ENCODE peak calls at places on chromosomes 3 and 15, in seven cellular contexts. D is fibroblast of mammary gland, I is ovary, O is H9, F is uterus, E is fibroblast of lung, J is nephron progenitor cell. P is an unnamed sample.

GRCh38 chr15:91787198-91787597 is 66.3 kb upstream of the SLCO3A1 start:
- DNase-seq in E (no peak), F (no peak), O (no peak), D (no peak), J (no peak), I (no peak), P (no peak)

GRCh38 chr15:77542491-77543001 is 90.2 kb downstream of the LINGO1 start:
- DNase-seq in O (no peak), I (peak; percentile 40), D (peak; percentile 19), F (no peak), E (peak; percentile 43), J (no peak), P (no peak)

GRCh38 chr3:186807231-186807630 is 949 bp upstream of the RFC4 start:
- DNase-seq in F (no peak), O (no peak), E (no peak), I (no peak), J (no peak), D (no peak), P (no peak)

GRCh38 chr3:142028174-142028833 is 121.0 kb downstream of the TFDP2 start:
- DNase-seq in E (peak; percentile 92), I (no peak), J (peak; percentile 36), D (peak; percentile 85), F (peak; percentile 34), O (no peak), P (no peak)

GRCh38 chr3:45112939-45113338 is 33.2 kb downstream of the CDCP1 start:
- DNase-seq in E (peak; percentile 51), J (no peak), D (peak; percentile 86), F (peak; percentile 78), I (no peak), O (no peak), P (no peak)

GRCh38 chr3:144677118-144677517 is 705.5 kb downstream of the DIPK2A start:
- DNase-seq in E (peak; percentile 38), O (no peak), I (no peak), F (no peak), J (no peak), D (peak; percentile 5), P (no peak)

GRCh38 chr3:46416134-46417119 is 9.4 kb downstream of the CCRL2 start:
- DNase-seq in F (no peak), D (no peak), J (no peak), E (no peak), I (no peak), O (no peak), P (no peak)

GRCh38 chr3:62982795-62983455 is 107.7 kb upstream of the CADPS start:
- DNase-seq in F (no peak), E (no peak), I (no peak), J (no peak), D (no peak), O (peak; percentile 54), P (no peak)

GRCh38 chr15:45585069-45585468 is 2.1 kb upstream of the BLOC1S6 start:
- DNase-seq in O (no peak), F (no peak), I (no peak), E (no peak), J (no peak), D (no peak), P (no peak)

GRCh38 chr3:144590854-144591253 is 619.2 kb downstream of the DIPK2A start:
- DNase-seq in F (no peak), J (no peak), D (peak; percentile 78), O (no peak), E (peak; percentile 88), I (no peak), P (no peak)

GRCh38 chr3:123833398-123833785 is 50.7 kb downstream of the MYLK start:
- DNase-seq in J (no peak), I (no peak), E (no peak), F (no peak), D (peak; percentile 28), O (no peak), P (no peak)

GRCh38 chr3:152120606-152121291 is 148.0 kb upstream of the MBNL1 start:
- DNase-seq in I (no peak), O (no peak), J (no peak), E (peak; percentile 79), F (no peak), D (no peak), P (no peak)

GRCh38 chr15:48309740-48310139 is 21.5 kb upstream of the DUT start:
- DNase-seq in E (no peak), I (no peak), F (no peak), O (no peak), J (no peak), D (no peak), P (no peak)

GRCh38 chr3:129421988-129422745 is 6.3 kb downstream of the EFCAB12 start:
- DNase-seq in I (no peak), F (no peak), E (no peak), J (no peak), O (no peak), D (no peak), P (no peak)

DNA sequence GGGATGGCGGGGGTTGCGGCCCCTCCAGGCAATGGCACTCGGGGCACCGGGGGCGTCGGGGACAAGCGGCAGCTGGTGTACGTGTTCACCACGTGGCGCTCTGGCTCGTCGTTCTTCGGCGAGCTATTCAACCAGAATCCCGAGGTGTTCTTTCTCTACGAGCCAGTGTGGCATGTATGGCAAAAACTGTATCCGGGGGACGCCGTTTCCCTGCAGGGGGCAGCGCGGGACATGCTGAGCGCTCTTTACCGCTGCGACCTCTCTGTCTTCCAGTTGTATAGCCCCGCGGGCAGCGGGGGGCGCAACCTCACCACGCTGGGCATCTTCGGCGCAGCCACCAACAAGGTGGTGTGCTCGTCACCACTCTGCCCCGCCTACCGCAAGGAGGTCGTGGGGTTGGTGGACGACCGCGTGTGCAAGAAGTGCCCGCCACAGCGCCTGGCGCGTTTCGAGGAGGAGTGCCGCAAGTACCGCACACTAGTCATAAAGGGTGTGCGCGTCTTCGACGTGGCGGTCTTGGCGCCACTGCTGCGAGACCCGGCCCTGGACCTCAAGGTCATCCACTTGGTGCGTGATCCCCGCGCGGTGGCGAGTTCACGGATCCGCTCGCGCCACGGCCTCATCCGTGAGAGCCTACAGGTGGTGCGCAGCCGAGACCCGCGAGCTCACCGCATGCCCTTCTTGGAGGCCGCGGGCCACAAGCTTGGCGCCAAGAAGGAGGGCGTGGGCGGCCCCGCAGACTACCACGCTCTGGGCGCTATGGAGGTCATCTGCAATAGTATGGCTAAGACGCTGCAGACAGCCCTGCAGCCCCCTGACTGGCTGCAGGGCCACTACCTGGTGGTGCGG is 1.9 kb downstream of the CHST2 start:
- DNase-seq in J (peak; percentile 64), D (peak; percentile 68), F (peak; percentile 25), O (peak; percentile 80), I (peak; percentile 67), E (peak; percentile 47), P (peak; percentile 40)
- TF ChIP-seq CTCF in J (peak; percentile 41), D (peak; percentile 52), F (no peak), O (peak; percentile 65), I (no peak), E (peak; percentile 65), P (peak; percentile 48)

GRCh38 chr3:76432396-76432795 is 607.5 kb upstream of the ROBO2 start:
- DNase-seq in F (no peak), O (no peak), J (no peak), E (no peak), I (no peak), D (no peak), P (no peak)

DNA sequence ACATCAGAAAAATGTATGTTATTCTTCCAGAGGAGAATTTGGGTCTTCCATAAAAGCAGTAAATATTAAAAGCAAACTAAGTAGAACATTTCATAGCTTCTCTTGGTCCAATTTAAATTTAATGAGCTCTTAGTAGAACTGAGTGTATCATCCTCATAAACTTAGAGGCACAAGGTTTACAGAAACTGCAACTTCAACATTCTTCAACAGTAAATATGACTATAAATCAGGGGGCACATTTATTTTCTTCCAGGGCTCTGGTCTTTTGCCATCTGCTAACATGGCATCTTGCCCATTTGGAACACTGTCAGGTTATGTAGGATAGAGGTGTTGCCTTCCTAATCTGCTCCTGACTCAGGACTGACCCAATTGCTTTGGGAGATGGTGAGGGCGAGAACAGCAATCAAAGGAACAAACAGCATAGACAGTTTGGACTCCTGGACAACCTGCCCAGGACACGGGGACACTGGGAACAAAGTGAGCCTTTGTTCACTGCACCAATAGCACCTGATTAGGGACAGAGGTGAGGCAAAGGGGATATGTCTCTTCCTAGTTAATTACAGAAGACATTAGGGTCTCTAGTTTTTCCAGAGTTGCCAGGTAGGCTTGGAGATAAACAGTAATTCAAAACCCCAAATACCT is 610.2 kb upstream of the ROBO2 start:
- DNase-seq in J (no peak), I (no peak), D (no peak), F (no peak), O (no peak), E (no peak), P (no peak)
- TF ChIP-seq CTCF in J (no peak), I (no peak), D (no peak), F (no peak), O (no peak), E (no peak), P (no peak)

DNA sequence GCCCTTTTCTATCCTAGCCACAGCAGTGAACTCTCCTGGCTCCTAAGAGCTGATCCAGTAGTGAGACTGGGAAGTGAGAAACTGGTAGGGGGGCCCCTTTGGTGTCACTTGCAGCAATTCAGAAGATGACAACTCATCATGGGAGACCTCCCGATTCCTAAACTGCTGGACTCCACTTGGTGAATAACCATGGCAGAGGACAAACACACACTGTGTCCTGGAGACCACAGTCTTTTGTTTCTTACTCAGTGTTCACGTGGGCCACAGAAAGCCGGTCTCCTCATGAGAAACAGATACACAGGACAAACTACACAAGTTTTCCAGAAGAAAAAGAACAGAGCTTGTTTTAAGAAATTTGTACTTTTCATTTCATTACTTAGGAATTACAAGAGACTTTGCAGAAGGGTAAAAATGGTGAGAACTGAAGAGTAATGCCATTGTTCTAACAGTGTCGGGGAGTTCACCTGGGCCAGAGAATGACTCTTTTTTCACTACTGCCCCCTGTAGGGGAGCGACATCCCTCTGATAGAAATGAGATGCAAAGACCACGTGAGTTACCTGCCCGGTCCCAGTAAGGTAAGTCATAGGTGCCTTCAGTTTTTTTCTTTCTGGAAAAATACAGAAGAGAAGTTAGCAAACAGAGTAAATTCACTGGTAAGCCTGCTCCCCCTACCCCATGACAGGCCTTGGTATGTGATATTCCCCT is 38.1 kb downstream of the ST3GAL6 start:
- DNase-seq in F (no peak), I (no peak), D (no peak), E (no peak), O (no peak), J (no peak), P (no peak)
- TF ChIP-seq CTCF in F (no peak), I (no peak), D (peak; percentile 8), E (no peak), O (peak; percentile 58), J (no peak), P (peak; percentile 40)

GRCh38 chr15:63166219-63166618 is 8.9 kb upstream of the RPS27L start:
- DNase-seq in J (no peak), O (no peak), E (no peak), D (peak; percentile 31), F (no peak), I (no peak), P (no peak)
- TF ChIP-seq CTCF in J (no peak), O (peak; percentile 15), E (no peak), D (peak; percentile 20), F (no peak), I (no peak), P (no peak)